ENCODE peak calls at places on chromosome 7, in nine cellular contexts. One of them, this sample, is unnamed. For H3K4me1 and H3K27me3, the result is how much of the 10 kb centered on the place peaks cover.

GRCh38 chr7:98294798-98295382 is 13.4 kb downstream of the BRI3 start:
- DNase-seq in fibroblast of lung: peak
- DNase-seq in HCT116: peak
- DNase-seq in IMR-90: peak
- DNase-seq in cardiac muscle cell: peak
- DNase-seq in tibial nerve: no peak
- DNase-seq in left ventricle myocardium inferior: no peak
- DNase-seq in endodermal cell: peak
- DNase-seq in foreskin keratinocyte: peak
- DNase-seq in this sample: peak

GRCh38 chr7:110065112-110065511 is 1025.8 kb upstream of the LRRN3 start:
- DNase-seq in fibroblast of lung: no peak
- DNase-seq in HCT116: no peak
- DNase-seq in IMR-90: no peak
- DNase-seq in cardiac muscle cell: no peak
- DNase-seq in tibial nerve: no peak
- DNase-seq in left ventricle myocardium inferior: no peak
- DNase-seq in endodermal cell: no peak
- DNase-seq in foreskin keratinocyte: no peak
- DNase-seq in this sample: no peak

GRCh38 chr7:17696422-17696821 is 243.9 kb downstream of the SNX13 start:
- DNase-seq in fibroblast of lung: peak
- DNase-seq in HCT116: no peak
- DNase-seq in IMR-90: peak
- DNase-seq in cardiac muscle cell: no peak
- DNase-seq in tibial nerve: peak
- DNase-seq in left ventricle myocardium inferior: peak
- DNase-seq in endodermal cell: no peak
- DNase-seq in foreskin keratinocyte: peak
- DNase-seq in this sample: peak

GRCh38 chr7:18610331-18610948 is 114.9 kb downstream of the HDAC9 start:
- DNase-seq in fibroblast of lung: peak
- DNase-seq in HCT116: peak
- DNase-seq in IMR-90: peak
- DNase-seq in cardiac muscle cell: peak
- DNase-seq in tibial nerve: peak
- DNase-seq in left ventricle myocardium inferior: no peak
- DNase-seq in endodermal cell: peak
- DNase-seq in foreskin keratinocyte: peak
- DNase-seq in this sample: no peak

GRCh38 chr7:83562960-83563359 is 86.0 kb downstream of the SEMA3E start:
- DNase-seq in fibroblast of lung: no peak
- DNase-seq in HCT116: no peak
- DNase-seq in IMR-90: no peak
- DNase-seq in cardiac muscle cell: no peak
- DNase-seq in tibial nerve: no peak
- DNase-seq in left ventricle myocardium inferior: no peak
- DNase-seq in endodermal cell: no peak
- DNase-seq in foreskin keratinocyte: no peak
- DNase-seq in this sample: no peak

GRCh38 chr7:123637878-123638277 is 17.8 kb upstream of the LMOD2 start:
- DNase-seq in fibroblast of lung: no peak
- DNase-seq in HCT116: no peak
- DNase-seq in IMR-90: no peak
- DNase-seq in cardiac muscle cell: no peak
- DNase-seq in tibial nerve: no peak
- DNase-seq in left ventricle myocardium inferior: no peak
- DNase-seq in endodermal cell: peak
- DNase-seq in foreskin keratinocyte: no peak
- DNase-seq in this sample: no peak

GRCh38 chr7:95996886-95997285 is 224.5 kb downstream of the DYNC1I1 start:
- DNase-seq in fibroblast of lung: no peak
- DNase-seq in HCT116: no peak
- DNase-seq in IMR-90: no peak
- DNase-seq in cardiac muscle cell: no peak
- DNase-seq in tibial nerve: no peak
- DNase-seq in left ventricle myocardium inferior: no peak
- DNase-seq in endodermal cell: no peak
- DNase-seq in foreskin keratinocyte: no peak
- DNase-seq in this sample: no peak

GRCh38 chr7:75645570-75645969 is 93.2 kb downstream of the HIP1 start:
- DNase-seq in fibroblast of lung: no peak
- DNase-seq in HCT116: no peak
- DNase-seq in IMR-90: no peak
- DNase-seq in cardiac muscle cell: no peak
- DNase-seq in tibial nerve: no peak
- DNase-seq in left ventricle myocardium inferior: no peak
- DNase-seq in endodermal cell: no peak
- DNase-seq in foreskin keratinocyte: no peak
- DNase-seq in this sample: no peak

GRCh38 chr7:1887251-1887650 is 217.2 kb downstream of the ELFN1 start:
- DNase-seq in fibroblast of lung: no peak
- DNase-seq in HCT116: no peak
- DNase-seq in IMR-90: no peak
- DNase-seq in cardiac muscle cell: no peak
- DNase-seq in tibial nerve: no peak
- DNase-seq in left ventricle myocardium inferior: no peak
- DNase-seq in endodermal cell: no peak
- DNase-seq in foreskin keratinocyte: no peak
- DNase-seq in this sample: no peak

GRCh38 chr7:24741691-24742639 is 15.3 kb downstream of the GSDME start:
- DNase-seq in fibroblast of lung: peak
- DNase-seq in HCT116: no peak
- DNase-seq in IMR-90: peak
- DNase-seq in cardiac muscle cell: no peak
- DNase-seq in tibial nerve: peak
- DNase-seq in left ventricle myocardium inferior: no peak
- DNase-seq in endodermal cell: no peak
- DNase-seq in foreskin keratinocyte: peak
- DNase-seq in this sample: peak

GRCh38 chr7:132519936-132520335 is 56.3 kb downstream of the PLXNA4 start:
- DNase-seq in fibroblast of lung: peak
- DNase-seq in HCT116: no peak
- DNase-seq in IMR-90: no peak
- DNase-seq in cardiac muscle cell: peak
- DNase-seq in tibial nerve: no peak
- DNase-seq in left ventricle myocardium inferior: no peak
- DNase-seq in endodermal cell: no peak
- DNase-seq in foreskin keratinocyte: no peak
- DNase-seq in this sample: no peak

DNA sequence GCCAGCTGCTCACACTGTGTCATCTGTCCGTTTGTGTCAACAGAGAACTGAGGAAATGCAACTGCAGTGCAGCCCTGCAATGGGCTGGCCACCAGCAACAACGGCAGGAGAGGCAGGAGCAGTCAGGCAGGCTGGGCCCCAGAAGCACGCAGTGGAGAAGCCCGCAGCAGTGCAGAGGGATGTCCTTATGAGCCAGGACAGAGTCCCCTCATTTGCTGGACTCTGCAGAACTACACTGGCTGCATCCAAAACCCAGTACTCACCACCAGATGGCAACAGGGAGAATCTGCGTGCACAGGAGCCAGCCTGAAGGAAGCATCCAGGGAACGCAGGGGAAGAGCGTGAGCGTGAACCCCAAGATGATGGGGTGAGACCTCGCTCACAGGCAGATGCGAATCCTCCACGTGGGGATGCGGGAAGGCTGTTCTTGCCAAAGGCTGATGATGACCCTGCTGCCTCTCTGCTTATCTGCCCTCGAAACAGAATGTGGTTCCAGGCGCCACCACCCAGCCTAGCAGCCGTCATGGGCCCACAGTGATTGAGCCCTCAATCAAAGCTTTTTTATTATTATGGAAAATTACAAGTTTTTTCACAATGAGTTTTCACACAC is 232.1 kb downstream of the PTPRN2 start:
- DNase-seq in fibroblast of lung: no peak
- DNase-seq in HCT116: peak
- DNase-seq in IMR-90: no peak
- DNase-seq in cardiac muscle cell: no peak
- DNase-seq in tibial nerve: no peak
- DNase-seq in left ventricle myocardium inferior: no peak
- DNase-seq in endodermal cell: peak
- DNase-seq in foreskin keratinocyte: no peak
- DNase-seq in this sample: no peak
- TF ChIP-seq CTCF in fibroblast of lung: no peak
- TF ChIP-seq CTCF in HCT116: peak
- TF ChIP-seq CTCF in IMR-90: no peak
- TF ChIP-seq CTCF in cardiac muscle cell: no peak
- TF ChIP-seq CTCF in tibial nerve: no peak
- TF ChIP-seq CTCF in left ventricle myocardium inferior: no peak
- TF ChIP-seq CTCF in endodermal cell: peak
- TF ChIP-seq CTCF in foreskin keratinocyte: no peak
- TF ChIP-seq CTCF in this sample: no peak

GRCh38 chr7:50781371-50781770 is 1.3 kb downstream of the GRB10 start:
- DNase-seq in fibroblast of lung: no peak
- DNase-seq in HCT116: no peak
- DNase-seq in IMR-90: no peak
- DNase-seq in cardiac muscle cell: no peak
- DNase-seq in tibial nerve: no peak
- DNase-seq in left ventricle myocardium inferior: no peak
- DNase-seq in endodermal cell: peak
- DNase-seq in foreskin keratinocyte: no peak
- DNase-seq in this sample: no peak

GRCh38 chr7:50783304-50783703 is 608 bp upstream of the GRB10 start:
- DNase-seq in fibroblast of lung: no peak
- DNase-seq in HCT116: no peak
- DNase-seq in IMR-90: no peak
- DNase-seq in cardiac muscle cell: no peak
- DNase-seq in tibial nerve: no peak
- DNase-seq in left ventricle myocardium inferior: no peak
- DNase-seq in endodermal cell: no peak
- DNase-seq in foreskin keratinocyte: no peak
- DNase-seq in this sample: no peak

GRCh38 chr7:50780436-50780835 is 2.3 kb downstream of the GRB10 start:
- DNase-seq in fibroblast of lung: no peak
- DNase-seq in HCT116: no peak
- DNase-seq in IMR-90: no peak
- DNase-seq in cardiac muscle cell: no peak
- DNase-seq in tibial nerve: no peak
- DNase-seq in left ventricle myocardium inferior: no peak
- DNase-seq in endodermal cell: no peak
- DNase-seq in foreskin keratinocyte: no peak
- DNase-seq in this sample: no peak

GRCh38 chr7:50782376-50783208 is at the start of gene GRB10:
- DNase-seq in fibroblast of lung: peak
- DNase-seq in HCT116: no peak
- DNase-seq in IMR-90: peak
- DNase-seq in cardiac muscle cell: peak
- DNase-seq in tibial nerve: no peak
- DNase-seq in left ventricle myocardium inferior: peak
- DNase-seq in endodermal cell: peak
- DNase-seq in foreskin keratinocyte: no peak
- DNase-seq in this sample: peak

GRCh38 chr7:50781894-50782293 is 802 bp downstream of the GRB10 start:
- DNase-seq in fibroblast of lung: no peak
- DNase-seq in HCT116: no peak
- DNase-seq in IMR-90: no peak
- DNase-seq in cardiac muscle cell: no peak
- DNase-seq in tibial nerve: no peak
- DNase-seq in left ventricle myocardium inferior: no peak
- DNase-seq in endodermal cell: no peak
- DNase-seq in foreskin keratinocyte: no peak
- DNase-seq in this sample: no peak
- H3K4me1 ChIP-seq in fibroblast of lung: under half
- H3K4me1 ChIP-seq in HCT116: under half
- H3K4me1 ChIP-seq in IMR-90: under half
- H3K4me1 ChIP-seq in cardiac muscle cell: under half
- H3K4me1 ChIP-seq in tibial nerve: under half
- H3K4me1 ChIP-seq in left ventricle myocardium inferior: half or more
- H3K4me1 ChIP-seq in endodermal cell: under half
- H3K4me1 ChIP-seq in foreskin keratinocyte: under half
- H3K4me1 ChIP-seq in this sample: half or more

GRCh38 chr7:27110163-27110976 is 7.9 kb upstream of the HOXA2 start:
- DNase-seq in fibroblast of lung: peak
- DNase-seq in HCT116: no peak
- DNase-seq in IMR-90: peak
- DNase-seq in cardiac muscle cell: no peak
- DNase-seq in tibial nerve: no peak
- DNase-seq in left ventricle myocardium inferior: no peak
- DNase-seq in endodermal cell: peak
- DNase-seq in foreskin keratinocyte: peak
- DNase-seq in this sample: peak
- H3K27me3 ChIP-seq in fibroblast of lung: under half
- H3K27me3 ChIP-seq in HCT116: under half
- H3K27me3 ChIP-seq in IMR-90: under half
- H3K27me3 ChIP-seq in cardiac muscle cell: half or more
- H3K27me3 ChIP-seq in tibial nerve: under half
- H3K27me3 ChIP-seq in left ventricle myocardium inferior: half or more
- H3K27me3 ChIP-seq in endodermal cell: half or more
- H3K27me3 ChIP-seq in foreskin keratinocyte: under half
- H3K27me3 ChIP-seq in this sample: under half

DNA sequence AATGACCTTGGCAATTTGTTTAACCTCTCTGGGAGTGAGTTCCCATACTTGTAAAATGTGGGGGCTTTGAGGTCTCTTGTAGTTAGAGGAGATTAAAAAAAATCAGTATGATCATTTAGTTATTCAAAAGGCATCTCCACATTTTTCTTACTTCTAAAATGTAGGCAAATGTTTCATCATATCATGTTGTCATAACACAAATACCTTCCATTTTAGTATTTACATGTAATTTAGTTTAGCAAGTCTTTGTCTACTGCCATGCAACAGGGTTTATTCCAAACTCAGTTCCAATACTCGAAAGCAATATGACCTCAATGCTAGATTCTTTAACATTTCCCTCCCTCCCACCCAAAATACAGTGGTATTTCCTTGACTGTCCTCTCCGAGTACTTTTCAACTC is 262.8 kb upstream of the IMMP2L start:
- DNase-seq in fibroblast of lung: no peak
- DNase-seq in HCT116: no peak
- DNase-seq in IMR-90: no peak
- DNase-seq in cardiac muscle cell: no peak
- DNase-seq in tibial nerve: no peak
- DNase-seq in left ventricle myocardium inferior: no peak
- DNase-seq in endodermal cell: no peak
- DNase-seq in foreskin keratinocyte: no peak
- DNase-seq in this sample: no peak
- TF ChIP-seq CTCF in fibroblast of lung: no peak
- TF ChIP-seq CTCF in HCT116: no peak
- TF ChIP-seq CTCF in IMR-90: no peak
- TF ChIP-seq CTCF in cardiac muscle cell: no peak
- TF ChIP-seq CTCF in tibial nerve: no peak
- TF ChIP-seq CTCF in left ventricle myocardium inferior: no peak
- TF ChIP-seq CTCF in endodermal cell: no peak
- TF ChIP-seq CTCF in foreskin keratinocyte: no peak
- TF ChIP-seq CTCF in this sample: no peak